ENCODE peak calls at places on chromosomes 7 and 10, in seven cellular contexts. R, S, B, P, K, J and H are unnamed samples.

GRCh38 chr10:5873515-5873995 is 16.1 kb downstream of the ANKRD16 start:
- DNase-seq in R (peak; percentile 65), S (peak; percentile 23), B (peak; percentile 33), P (peak; percentile 58), K (peak; percentile 89), J (peak; percentile 56), H (peak; percentile 84)

GRCh38 chr7:84113906-84114875 is 80.4 kb downstream of the SEMA3A start:
- DNase-seq in R (no peak), S (no peak), B (no peak), P (no peak), K (no peak), J (no peak), H (no peak)

GRCh38 chr10:13678444-13678843 is 91.7 kb downstream of the PRPF18 start:
- DNase-seq in R (no peak), S (no peak), B (no peak), P (no peak), K (no peak), J (no peak), H (no peak)

GRCh38 chr7:144384071-144384470 is 19.4 kb downstream of the NOBOX start:
- DNase-seq in R (no peak), S (no peak), B (no peak), P (no peak), K (no peak), J (no peak), H (no peak)

GRCh38 chr10:29105516-29106215 is 183.2 kb upstream of the LYZL1 start:
- DNase-seq in R (no peak), S (no peak), B (peak; percentile 33), P (no peak), K (no peak), J (no peak), H (no peak)

GRCh38 chr10:71831646-71832552 is 19.2 kb downstream of the PSAP start:
- DNase-seq in R (no peak), S (no peak), B (peak; percentile 90), P (no peak), K (no peak), J (no peak), H (no peak)

GRCh38 chr10:945778-946177 is 14.3 kb upstream of the LARP4B start:
- DNase-seq in R (no peak), S (no peak), B (no peak), P (no peak), K (no peak), J (no peak), H (no peak)

GRCh38 chr7:34823650-34824258 is 165.7 kb downstream of the NPSR1 start:
- DNase-seq in R (peak; percentile 30), S (peak; percentile 11), B (peak; percentile 49), P (peak; percentile 57), K (peak; percentile 24), J (peak; percentile 34), H (peak; percentile 77)

GRCh38 chr10:51103818-51104217 is 29.5 kb downstream of the PRKG1 start:
- DNase-seq in R (no peak), S (no peak), B (no peak), P (no peak), K (no peak), J (no peak), H (no peak)

GRCh38 chr7:22231806-22232205 is 125.1 kb downstream of the RAPGEF5 start:
- DNase-seq in R (no peak), S (no peak), B (no peak), P (no peak), K (no peak), J (no peak), H (no peak)

GRCh38 chr7:158950914-158951635 is 94.7 kb downstream of the DYNC2I1 start:
- DNase-seq in R (no peak), S (no peak), B (no peak), P (no peak), K (no peak), J (no peak), H (no peak)

GRCh38 chr7:80883188-80884025 is 35.4 kb downstream of the SEMA3C start:
- DNase-seq in R (no peak), S (no peak), B (peak; percentile 12), P (no peak), K (no peak), J (no peak), H (peak; percentile 21)

GRCh38 chr10:79239275-79239779 is 107.9 kb upstream of the PPIF start:
- DNase-seq in R (no peak), S (peak; percentile 54), B (peak; percentile 96), P (peak; percentile 73), K (peak; percentile 33), J (peak; percentile 74), H (no peak)

GRCh38 chr7:98976396-98977185 is 98.3 kb downstream of the TRRAP start:
- DNase-seq in R (no peak), S (no peak), B (no peak), P (no peak), K (no peak), J (no peak), H (no peak)

GRCh38 chr7:30470783-30471182 is 7.8 kb downstream of the NOD1 start:
- DNase-seq in R (no peak), S (peak; percentile 4), B (no peak), P (no peak), K (no peak), J (no peak), H (no peak)

GRCh38 chr10:14554091-14554842 is 220.4 kb downstream of the FAM107B start:
- DNase-seq in R (no peak), S (no peak), B (no peak), P (no peak), K (no peak), J (no peak), H (peak; percentile 45)

GRCh38 chr10:122282253-122282671 is 11.2 kb downstream of the BTBD16 start:
- DNase-seq in R (no peak), S (no peak), B (no peak), P (no peak), K (no peak), J (no peak), H (no peak)

GRCh38 chr7:33905389-33906032 is at the start of gene BMPER:
- DNase-seq in R (no peak), S (no peak), B (peak; percentile 62), P (peak; percentile 58), K (peak; percentile 19), J (no peak), H (peak; percentile 67)

GRCh38 chr7:36283711-36284130 is 105.9 kb upstream of the ANLN start:
- DNase-seq in R (no peak), S (no peak), B (no peak), P (no peak), K (no peak), J (peak; percentile 38), H (no peak)

GRCh38 chr10:90398551-90398950 is 459.3 kb downstream of the HTR7 start:
- DNase-seq in R (no peak), S (no peak), B (no peak), P (no peak), K (no peak), J (no peak), H (no peak)

GRCh38 chr10:19245889-19246841 is 197.6 kb downstream of the MALRD1 start:
- DNase-seq in R (no peak), S (no peak), B (no peak), P (no peak), K (no peak), J (no peak), H (no peak)

GRCh38 chr7:25093268-25093802 is 31.7 kb downstream of the CYCS start:
- DNase-seq in R (peak; percentile 57), S (no peak), B (peak; percentile 87), P (peak; percentile 64), K (no peak), J (peak; percentile 14), H (peak; percentile 81)

GRCh38 chr7:130627775-130628174 is 40.8 kb downstream of the COPG2 start:
- DNase-seq in R (no peak), S (no peak), B (no peak), P (no peak), K (no peak), J (no peak), H (no peak)